ENCODE peak calls at places on chromosomes 12 and 14, in seven cellular contexts. One of them, this sample, is unnamed.
A peak's percentile ranks its signal among the peaks of the same experiment; 100 is the strongest.

GRCh38 chr12:122950276-122950675 is 16.0 kb downstream of the ABCB9 start:
- DNase-seq in AG08395: no peak
- DNase-seq in GM03348: no peak
- DNase-seq in NCI-H1436: no peak
- DNase-seq in non-pigmented ciliary epithelial cell: no peak
- DNase-seq in activated T-cell treated with anti-CD3 and anti-CD28 coated beads, Interleukin-2, amount 50 U/mL, for 48 hours: no peak
- DNase-seq in NCI-H1092 treated with DMSO at 0.1 percent for 48 hours: no peak
- DNase-seq in this sample: no peak

GRCh38 chr14:36701144-36701543 is 39.5 kb downstream of the PAX9 start:
- DNase-seq in AG08395: no peak
- DNase-seq in GM03348: no peak
- DNase-seq in NCI-H1436: no peak
- DNase-seq in non-pigmented ciliary epithelial cell: no peak
- DNase-seq in activated T-cell treated with anti-CD3 and anti-CD28 coated beads, Interleukin-2, amount 50 U/mL, for 48 hours: no peak
- DNase-seq in NCI-H1092 treated with DMSO at 0.1 percent for 48 hours: no peak
- DNase-seq in this sample: no peak

GRCh38 chr12:54933381-54933780 is 51.2 kb downstream of the TESPA1 start:
- DNase-seq in AG08395: no peak
- DNase-seq in GM03348: no peak
- DNase-seq in NCI-H1436: no peak
- DNase-seq in non-pigmented ciliary epithelial cell: no peak
- DNase-seq in activated T-cell treated with anti-CD3 and anti-CD28 coated beads, Interleukin-2, amount 50 U/mL, for 48 hours: no peak
- DNase-seq in NCI-H1092 treated with DMSO at 0.1 percent for 48 hours: no peak
- DNase-seq in this sample: peak; percentile 42

GRCh38 chr12:122834921-122835692 is at the start of gene HIP1R:
- DNase-seq in AG08395: peak; percentile 52
- DNase-seq in GM03348: peak; percentile 90
- DNase-seq in NCI-H1436: no peak
- DNase-seq in non-pigmented ciliary epithelial cell: no peak
- DNase-seq in activated T-cell treated with anti-CD3 and anti-CD28 coated beads, Interleukin-2, amount 50 U/mL, for 48 hours: peak; percentile 76
- DNase-seq in NCI-H1092 treated with DMSO at 0.1 percent for 48 hours: peak; percentile 35
- DNase-seq in this sample: no peak

GRCh38 chr14:105351920-105352871 is 37.6 kb downstream of the PACS2 start:
- DNase-seq in AG08395: peak; percentile 95
- DNase-seq in GM03348: peak; percentile 95
- DNase-seq in NCI-H1436: peak; percentile 90
- DNase-seq in non-pigmented ciliary epithelial cell: peak; percentile 65
- DNase-seq in activated T-cell treated with anti-CD3 and anti-CD28 coated beads, Interleukin-2, amount 50 U/mL, for 48 hours: peak; percentile 92
- DNase-seq in NCI-H1092 treated with DMSO at 0.1 percent for 48 hours: peak; percentile 84
- DNase-seq in this sample: peak; percentile 45

GRCh38 chr12:80317899-80318298 is 126.1 kb upstream of the PTPRQ start:
- DNase-seq in AG08395: no peak
- DNase-seq in GM03348: no peak
- DNase-seq in NCI-H1436: no peak
- DNase-seq in non-pigmented ciliary epithelial cell: no peak
- DNase-seq in activated T-cell treated with anti-CD3 and anti-CD28 coated beads, Interleukin-2, amount 50 U/mL, for 48 hours: no peak
- DNase-seq in NCI-H1092 treated with DMSO at 0.1 percent for 48 hours: no peak
- DNase-seq in this sample: no peak

GRCh38 chr12:63020269-63020668 is 85.3 kb upstream of the PPM1H start:
- DNase-seq in AG08395: no peak
- DNase-seq in GM03348: no peak
- DNase-seq in NCI-H1436: no peak
- DNase-seq in non-pigmented ciliary epithelial cell: no peak
- DNase-seq in activated T-cell treated with anti-CD3 and anti-CD28 coated beads, Interleukin-2, amount 50 U/mL, for 48 hours: no peak
- DNase-seq in NCI-H1092 treated with DMSO at 0.1 percent for 48 hours: no peak
- DNase-seq in this sample: no peak

GRCh38 chr14:21991130-21991529 is 317.5 kb upstream of the OR4E1 start:
- DNase-seq in AG08395: no peak
- DNase-seq in GM03348: no peak
- DNase-seq in NCI-H1436: no peak
- DNase-seq in non-pigmented ciliary epithelial cell: no peak
- DNase-seq in activated T-cell treated with anti-CD3 and anti-CD28 coated beads, Interleukin-2, amount 50 U/mL, for 48 hours: no peak
- DNase-seq in NCI-H1092 treated with DMSO at 0.1 percent for 48 hours: no peak
- DNase-seq in this sample: no peak

GRCh38 chr14:68476212-68476964 is 316.5 kb downstream of the ZFP36L1 start:
- DNase-seq in AG08395: peak; percentile 74
- DNase-seq in GM03348: peak; percentile 84
- DNase-seq in NCI-H1436: no peak
- DNase-seq in non-pigmented ciliary epithelial cell: peak; percentile 89
- DNase-seq in activated T-cell treated with anti-CD3 and anti-CD28 coated beads, Interleukin-2, amount 50 U/mL, for 48 hours: no peak
- DNase-seq in NCI-H1092 treated with DMSO at 0.1 percent for 48 hours: no peak
- DNase-seq in this sample: peak; percentile 83

GRCh38 chr14:61574514-61574807 is 120.9 kb upstream of the HIF1A start:
- DNase-seq in AG08395: no peak
- DNase-seq in GM03348: no peak
- DNase-seq in NCI-H1436: no peak
- DNase-seq in non-pigmented ciliary epithelial cell: no peak
- DNase-seq in activated T-cell treated with anti-CD3 and anti-CD28 coated beads, Interleukin-2, amount 50 U/mL, for 48 hours: no peak
- DNase-seq in NCI-H1092 treated with DMSO at 0.1 percent for 48 hours: no peak
- DNase-seq in this sample: no peak

GRCh38 chr14:82694820-82695219 is 1161.2 kb upstream of the SEL1L start:
- DNase-seq in AG08395: no peak
- DNase-seq in GM03348: no peak
- DNase-seq in NCI-H1436: no peak
- DNase-seq in non-pigmented ciliary epithelial cell: no peak
- DNase-seq in activated T-cell treated with anti-CD3 and anti-CD28 coated beads, Interleukin-2, amount 50 U/mL, for 48 hours: no peak
- DNase-seq in NCI-H1092 treated with DMSO at 0.1 percent for 48 hours: no peak
- DNase-seq in this sample: no peak

GRCh38 chr14:51879170-51879569 is 18.8 kb downstream of the GNG2 start:
- DNase-seq in AG08395: no peak
- DNase-seq in GM03348: no peak
- DNase-seq in NCI-H1436: no peak
- DNase-seq in non-pigmented ciliary epithelial cell: no peak
- DNase-seq in activated T-cell treated with anti-CD3 and anti-CD28 coated beads, Interleukin-2, amount 50 U/mL, for 48 hours: no peak
- DNase-seq in NCI-H1092 treated with DMSO at 0.1 percent for 48 hours: no peak
- DNase-seq in this sample: no peak

GRCh38 chr14:35949933-35950332 is 123.8 kb downstream of the BRMS1L start:
- DNase-seq in AG08395: no peak
- DNase-seq in GM03348: no peak
- DNase-seq in NCI-H1436: no peak
- DNase-seq in non-pigmented ciliary epithelial cell: no peak
- DNase-seq in activated T-cell treated with anti-CD3 and anti-CD28 coated beads, Interleukin-2, amount 50 U/mL, for 48 hours: no peak
- DNase-seq in NCI-H1092 treated with DMSO at 0.1 percent for 48 hours: peak; percentile 96
- DNase-seq in this sample: no peak

GRCh38 chr12:67433393-67434175 is 164.4 kb downstream of the CAND1 start:
- DNase-seq in AG08395: no peak
- DNase-seq in GM03348: no peak
- DNase-seq in NCI-H1436: no peak
- DNase-seq in non-pigmented ciliary epithelial cell: no peak
- DNase-seq in activated T-cell treated with anti-CD3 and anti-CD28 coated beads, Interleukin-2, amount 50 U/mL, for 48 hours: no peak
- DNase-seq in NCI-H1092 treated with DMSO at 0.1 percent for 48 hours: no peak
- DNase-seq in this sample: no peak

GRCh38 chr14:55535521-55536207 is 44.3 kb upstream of the KTN1 start:
- DNase-seq in AG08395: no peak
- DNase-seq in GM03348: no peak
- DNase-seq in NCI-H1436: no peak
- DNase-seq in non-pigmented ciliary epithelial cell: peak; percentile 9
- DNase-seq in activated T-cell treated with anti-CD3 and anti-CD28 coated beads, Interleukin-2, amount 50 U/mL, for 48 hours: no peak
- DNase-seq in NCI-H1092 treated with DMSO at 0.1 percent for 48 hours: no peak
- DNase-seq in this sample: no peak

GRCh38 chr12:71732357-71732712 is 22.3 kb upstream of the RAB21 start:
- DNase-seq in AG08395: no peak
- DNase-seq in GM03348: no peak
- DNase-seq in NCI-H1436: no peak
- DNase-seq in non-pigmented ciliary epithelial cell: no peak
- DNase-seq in activated T-cell treated with anti-CD3 and anti-CD28 coated beads, Interleukin-2, amount 50 U/mL, for 48 hours: no peak
- DNase-seq in NCI-H1092 treated with DMSO at 0.1 percent for 48 hours: no peak
- DNase-seq in this sample: no peak

GRCh38 chr14:96039633-96040311 is 610 bp downstream of the C14orf132 start:
- DNase-seq in AG08395: peak; percentile 35
- DNase-seq in GM03348: peak; percentile 56
- DNase-seq in NCI-H1436: no peak
- DNase-seq in non-pigmented ciliary epithelial cell: no peak
- DNase-seq in activated T-cell treated with anti-CD3 and anti-CD28 coated beads, Interleukin-2, amount 50 U/mL, for 48 hours: peak; percentile 50
- DNase-seq in NCI-H1092 treated with DMSO at 0.1 percent for 48 hours: peak; percentile 56
- DNase-seq in this sample: no peak

GRCh38 chr14:69811227-69811867 is 14.3 kb upstream of the SLC10A1 start:
- DNase-seq in AG08395: no peak
- DNase-seq in GM03348: no peak
- DNase-seq in NCI-H1436: no peak
- DNase-seq in non-pigmented ciliary epithelial cell: no peak
- DNase-seq in activated T-cell treated with anti-CD3 and anti-CD28 coated beads, Interleukin-2, amount 50 U/mL, for 48 hours: no peak
- DNase-seq in NCI-H1092 treated with DMSO at 0.1 percent for 48 hours: no peak
- DNase-seq in this sample: no peak

GRCh38 chr14:74875941-74876913 is at the start of gene PROX2:
- DNase-seq in AG08395: no peak
- DNase-seq in GM03348: peak; percentile 17
- DNase-seq in NCI-H1436: no peak
- DNase-seq in non-pigmented ciliary epithelial cell: no peak
- DNase-seq in activated T-cell treated with anti-CD3 and anti-CD28 coated beads, Interleukin-2, amount 50 U/mL, for 48 hours: peak; percentile 59
- DNase-seq in NCI-H1092 treated with DMSO at 0.1 percent for 48 hours: no peak
- DNase-seq in this sample: no peak

GRCh38 chr12:96263449-96263902 is 69.3 kb downstream of the ELK3 start:
- DNase-seq in AG08395: no peak
- DNase-seq in GM03348: no peak
- DNase-seq in NCI-H1436: no peak
- DNase-seq in non-pigmented ciliary epithelial cell: no peak
- DNase-seq in activated T-cell treated with anti-CD3 and anti-CD28 coated beads, Interleukin-2, amount 50 U/mL, for 48 hours: no peak
- DNase-seq in NCI-H1092 treated with DMSO at 0.1 percent for 48 hours: peak; percentile 87
- DNase-seq in this sample: no peak

GRCh38 chr14:70665448-70666363 is 24.0 kb downstream of the TTC9 start:
- DNase-seq in AG08395: peak; percentile 52
- DNase-seq in GM03348: peak; percentile 39
- DNase-seq in NCI-H1436: no peak
- DNase-seq in non-pigmented ciliary epithelial cell: no peak
- DNase-seq in activated T-cell treated with anti-CD3 and anti-CD28 coated beads, Interleukin-2, amount 50 U/mL, for 48 hours: no peak
- DNase-seq in NCI-H1092 treated with DMSO at 0.1 percent for 48 hours: peak; percentile 30
- DNase-seq in this sample: peak; percentile 20

GRCh38 chr12:117850048-117850447 is 118.7 kb downstream of the KSR2 start:
- DNase-seq in AG08395: peak; percentile 71
- DNase-seq in GM03348: peak; percentile 78
- DNase-seq in NCI-H1436: no peak
- DNase-seq in non-pigmented ciliary epithelial cell: no peak
- DNase-seq in activated T-cell treated with anti-CD3 and anti-CD28 coated beads, Interleukin-2, amount 50 U/mL, for 48 hours: peak; percentile 22
- DNase-seq in NCI-H1092 treated with DMSO at 0.1 percent for 48 hours: peak; percentile 17
- DNase-seq in this sample: no peak

GRCh38 chr14:102903889-102904512 is 18.5 kb upstream of the AMN start:
- DNase-seq in AG08395: no peak
- DNase-seq in GM03348: no peak
- DNase-seq in NCI-H1436: no peak
- DNase-seq in non-pigmented ciliary epithelial cell: no peak
- DNase-seq in activated T-cell treated with anti-CD3 and anti-CD28 coated beads, Interleukin-2, amount 50 U/mL, for 48 hours: no peak
- DNase-seq in NCI-H1092 treated with DMSO at 0.1 percent for 48 hours: no peak
- DNase-seq in this sample: no peak

GRCh38 chr14:95043732-95044462 is 113.4 kb downstream of the DICER1 start:
- DNase-seq in AG08395: no peak
- DNase-seq in GM03348: no peak
- DNase-seq in NCI-H1436: no peak
- DNase-seq in non-pigmented ciliary epithelial cell: no peak
- DNase-seq in activated T-cell treated with anti-CD3 and anti-CD28 coated beads, Interleukin-2, amount 50 U/mL, for 48 hours: peak; percentile 4
- DNase-seq in NCI-H1092 treated with DMSO at 0.1 percent for 48 hours: no peak
- DNase-seq in this sample: no peak

GRCh38 chr12:6915023-6915788 is 826 bp downstream of the ENO2 start:
- DNase-seq in AG08395: no peak
- DNase-seq in GM03348: no peak
- DNase-seq in NCI-H1436: peak; percentile 36
- DNase-seq in non-pigmented ciliary epithelial cell: no peak
- DNase-seq in activated T-cell treated with anti-CD3 and anti-CD28 coated beads, Interleukin-2, amount 50 U/mL, for 48 hours: peak; percentile 51
- DNase-seq in NCI-H1092 treated with DMSO at 0.1 percent for 48 hours: peak; percentile 45
- DNase-seq in this sample: no peak

GRCh38 chr12:124422570-124423523 is 128.0 kb downstream of the RFLNA start:
- DNase-seq in AG08395: peak; percentile 95
- DNase-seq in GM03348: peak; percentile 96
- DNase-seq in NCI-H1436: no peak
- DNase-seq in non-pigmented ciliary epithelial cell: no peak
- DNase-seq in activated T-cell treated with anti-CD3 and anti-CD28 coated beads, Interleukin-2, amount 50 U/mL, for 48 hours: no peak
- DNase-seq in NCI-H1092 treated with DMSO at 0.1 percent for 48 hours: peak; percentile 38
- DNase-seq in this sample: peak; percentile 33

GRCh38 chr12:55019784-55020183 is at the start of gene NEUROD4:
- DNase-seq in AG08395: peak; percentile 45
- DNase-seq in GM03348: peak; percentile 68
- DNase-seq in NCI-H1436: no peak
- DNase-seq in non-pigmented ciliary epithelial cell: peak; percentile 35
- DNase-seq in activated T-cell treated with anti-CD3 and anti-CD28 coated beads, Interleukin-2, amount 50 U/mL, for 48 hours: peak; percentile 29
- DNase-seq in NCI-H1092 treated with DMSO at 0.1 percent for 48 hours: no peak
- DNase-seq in this sample: no peak

GRCh38 chr12:101935769-101936741 is 58.7 kb downstream of the DRAM1 start:
- DNase-seq in AG08395: peak; percentile 77
- DNase-seq in GM03348: peak; percentile 75
- DNase-seq in NCI-H1436: no peak
- DNase-seq in non-pigmented ciliary epithelial cell: peak; percentile 95
- DNase-seq in activated T-cell treated with anti-CD3 and anti-CD28 coated beads, Interleukin-2, amount 50 U/mL, for 48 hours: peak; percentile 26
- DNase-seq in NCI-H1092 treated with DMSO at 0.1 percent for 48 hours: no peak
- DNase-seq in this sample: peak; percentile 93

GRCh38 chr14:51917186-51917585 is 56.8 kb downstream of the GNG2 start:
- DNase-seq in AG08395: no peak
- DNase-seq in GM03348: no peak
- DNase-seq in NCI-H1436: no peak
- DNase-seq in non-pigmented ciliary epithelial cell: no peak
- DNase-seq in activated T-cell treated with anti-CD3 and anti-CD28 coated beads, Interleukin-2, amount 50 U/mL, for 48 hours: no peak
- DNase-seq in NCI-H1092 treated with DMSO at 0.1 percent for 48 hours: no peak
- DNase-seq in this sample: no peak

GRCh38 chr12:118625050-118625675 is 248.8 kb downstream of the SUDS3 start:
- DNase-seq in AG08395: no peak
- DNase-seq in GM03348: no peak
- DNase-seq in NCI-H1436: no peak
- DNase-seq in non-pigmented ciliary epithelial cell: no peak
- DNase-seq in activated T-cell treated with anti-CD3 and anti-CD28 coated beads, Interleukin-2, amount 50 U/mL, for 48 hours: no peak
- DNase-seq in NCI-H1092 treated with DMSO at 0.1 percent for 48 hours: no peak
- DNase-seq in this sample: no peak

GRCh38 chr12:77734489-77734888 is 96.2 kb upstream of the NAV3 start:
- DNase-seq in AG08395: peak; percentile 40
- DNase-seq in GM03348: peak; percentile 46
- DNase-seq in NCI-H1436: peak; percentile 2
- DNase-seq in non-pigmented ciliary epithelial cell: no peak
- DNase-seq in activated T-cell treated with anti-CD3 and anti-CD28 coated beads, Interleukin-2, amount 50 U/mL, for 48 hours: no peak
- DNase-seq in NCI-H1092 treated with DMSO at 0.1 percent for 48 hours: peak; percentile 11
- DNase-seq in this sample: no peak

GRCh38 chr12:52249041-52249461 is 16.0 kb downstream of the KRT7 start:
- DNase-seq in AG08395: no peak
- DNase-seq in GM03348: peak; percentile 73
- DNase-seq in NCI-H1436: no peak
- DNase-seq in non-pigmented ciliary epithelial cell: no peak
- DNase-seq in activated T-cell treated with anti-CD3 and anti-CD28 coated beads, Interleukin-2, amount 50 U/mL, for 48 hours: no peak
- DNase-seq in NCI-H1092 treated with DMSO at 0.1 percent for 48 hours: no peak
- DNase-seq in this sample: no peak

GRCh38 chr12:105164068-105164467 is 56.5 kb downstream of the WASHC4 start:
- DNase-seq in AG08395: no peak
- DNase-seq in GM03348: no peak
- DNase-seq in NCI-H1436: no peak
- DNase-seq in non-pigmented ciliary epithelial cell: no peak
- DNase-seq in activated T-cell treated with anti-CD3 and anti-CD28 coated beads, Interleukin-2, amount 50 U/mL, for 48 hours: no peak
- DNase-seq in NCI-H1092 treated with DMSO at 0.1 percent for 48 hours: no peak
- DNase-seq in this sample: no peak

GRCh38 chr12:24780969-24781368 is 167.9 kb downstream of the BCAT1 start:
- DNase-seq in AG08395: peak; percentile 18
- DNase-seq in GM03348: peak; percentile 8
- DNase-seq in NCI-H1436: no peak
- DNase-seq in non-pigmented ciliary epithelial cell: no peak
- DNase-seq in activated T-cell treated with anti-CD3 and anti-CD28 coated beads, Interleukin-2, amount 50 U/mL, for 48 hours: no peak
- DNase-seq in NCI-H1092 treated with DMSO at 0.1 percent for 48 hours: no peak
- DNase-seq in this sample: peak; percentile 35

This sample was measured in HS-5.